ENCODE peak calls at places on chromosomes 2 and 18, in seven cellular contexts. One of them, this sample, is unnamed.

GRCh38 chr2:230658877-230659652 is 53.6 kb upstream of the CAB39 start:
- DNase-seq in fibroblast of lung: no peak
- DNase-seq in AG04449: no peak
- DNase-seq in PC-9: no peak
- DNase-seq in lower leg skin: no peak
- DNase-seq in cardiac muscle cell: no peak
- DNase-seq in astrocyte of the spinal cord: no peak
- DNase-seq in this sample: no peak

GRCh38 chr2:55883339-55883738 is 40.2 kb downstream of the EFEMP1 start:
- DNase-seq in cardiac muscle cell: peak
- DNase-seq in AG04449: no peak
- DNase-seq in fibroblast of lung: peak
- DNase-seq in lower leg skin: no peak
- DNase-seq in PC-9: no peak
- DNase-seq in astrocyte of the spinal cord: no peak
- DNase-seq in this sample: peak

GRCh38 chr18:2654828-2655152 is 736 bp upstream of the SMCHD1 start:
- DNase-seq in AG04449: no peak
- DNase-seq in fibroblast of lung: peak
- DNase-seq in PC-9: no peak
- DNase-seq in lower leg skin: no peak
- DNase-seq in cardiac muscle cell: peak
- DNase-seq in astrocyte of the spinal cord: no peak
- DNase-seq in this sample: no peak

GRCh38 chr2:138365581-138365980 is 136.0 kb upstream of the SPOPL start:
- DNase-seq in cardiac muscle cell: peak
- DNase-seq in astrocyte of the spinal cord: no peak
- DNase-seq in fibroblast of lung: peak
- DNase-seq in lower leg skin: no peak
- DNase-seq in AG04449: no peak
- DNase-seq in PC-9: no peak
- DNase-seq in this sample: peak

GRCh38 chr2:203681978-203682377 is 24.5 kb upstream of the CD28 start:
- DNase-seq in PC-9: no peak
- DNase-seq in cardiac muscle cell: peak
- DNase-seq in astrocyte of the spinal cord: no peak
- DNase-seq in lower leg skin: no peak
- DNase-seq in AG04449: no peak
- DNase-seq in fibroblast of lung: no peak
- DNase-seq in this sample: peak

GRCh38 chr2:189662674-189663226 is 1.5 kb downstream of the ASNSD1 start:
- DNase-seq in lower leg skin: no peak
- DNase-seq in PC-9: no peak
- DNase-seq in AG04449: no peak
- DNase-seq in cardiac muscle cell: no peak
- DNase-seq in astrocyte of the spinal cord: no peak
- DNase-seq in fibroblast of lung: no peak
- DNase-seq in this sample: no peak

GRCh38 chr2:166792808-166793207 is 95.5 kb upstream of the XIRP2 start:
- DNase-seq in lower leg skin: no peak
- DNase-seq in AG04449: no peak
- DNase-seq in astrocyte of the spinal cord: no peak
- DNase-seq in fibroblast of lung: no peak
- DNase-seq in PC-9: no peak
- DNase-seq in cardiac muscle cell: no peak
- DNase-seq in this sample: no peak

GRCh38 chr2:105070010-105070865 is 32.4 kb downstream of the MRPS9 start:
- DNase-seq in cardiac muscle cell: no peak
- DNase-seq in PC-9: no peak
- DNase-seq in fibroblast of lung: no peak
- DNase-seq in lower leg skin: no peak
- DNase-seq in AG04449: no peak
- DNase-seq in astrocyte of the spinal cord: no peak
- DNase-seq in this sample: no peak

GRCh38 chr2:234980476-234981187 is 28.8 kb downstream of the SH3BP4 start:
- DNase-seq in AG04449: no peak
- DNase-seq in astrocyte of the spinal cord: peak
- DNase-seq in cardiac muscle cell: peak
- DNase-seq in PC-9: peak
- DNase-seq in lower leg skin: no peak
- DNase-seq in fibroblast of lung: no peak
- DNase-seq in this sample: peak

GRCh38 chr2:107635883-107636282 is 190.8 kb upstream of the RGPD4 start:
- DNase-seq in AG04449: peak
- DNase-seq in lower leg skin: no peak
- DNase-seq in cardiac muscle cell: peak
- DNase-seq in fibroblast of lung: peak
- DNase-seq in PC-9: no peak
- DNase-seq in astrocyte of the spinal cord: peak
- DNase-seq in this sample: peak

GRCh38 chr18:48022531-48023330 is 92.3 kb upstream of the SMAD2 start:
- DNase-seq in astrocyte of the spinal cord: peak
- DNase-seq in fibroblast of lung: peak
- DNase-seq in lower leg skin: peak
- DNase-seq in AG04449: no peak
- DNase-seq in PC-9: peak
- DNase-seq in cardiac muscle cell: peak
- DNase-seq in this sample: peak

GRCh38 chr2:69089244-69089643 is 76.3 kb downstream of the ANTXR1 start:
- DNase-seq in fibroblast of lung: peak
- DNase-seq in AG04449: no peak
- DNase-seq in lower leg skin: no peak
- DNase-seq in PC-9: peak
- DNase-seq in astrocyte of the spinal cord: no peak
- DNase-seq in cardiac muscle cell: peak
- DNase-seq in this sample: peak

GRCh38 chr2:228039752-228040534 is 141.5 kb downstream of the SPHKAP start:
- DNase-seq in PC-9: no peak
- DNase-seq in lower leg skin: no peak
- DNase-seq in cardiac muscle cell: peak
- DNase-seq in astrocyte of the spinal cord: peak
- DNase-seq in fibroblast of lung: peak
- DNase-seq in AG04449: no peak
- DNase-seq in this sample: peak

GRCh38 chr2:235413084-235413483 is 80.8 kb upstream of the AGAP1 start:
- DNase-seq in astrocyte of the spinal cord: no peak
- DNase-seq in fibroblast of lung: no peak
- DNase-seq in AG04449: no peak
- DNase-seq in cardiac muscle cell: no peak
- DNase-seq in lower leg skin: no peak
- DNase-seq in PC-9: no peak
- DNase-seq in this sample: no peak

GRCh38 chr18:24600076-24600654 is 139.7 kb downstream of the HRH4 start:
- DNase-seq in fibroblast of lung: peak
- DNase-seq in lower leg skin: no peak
- DNase-seq in PC-9: no peak
- DNase-seq in cardiac muscle cell: peak
- DNase-seq in AG04449: no peak
- DNase-seq in astrocyte of the spinal cord: peak
- DNase-seq in this sample: peak

DNA sequence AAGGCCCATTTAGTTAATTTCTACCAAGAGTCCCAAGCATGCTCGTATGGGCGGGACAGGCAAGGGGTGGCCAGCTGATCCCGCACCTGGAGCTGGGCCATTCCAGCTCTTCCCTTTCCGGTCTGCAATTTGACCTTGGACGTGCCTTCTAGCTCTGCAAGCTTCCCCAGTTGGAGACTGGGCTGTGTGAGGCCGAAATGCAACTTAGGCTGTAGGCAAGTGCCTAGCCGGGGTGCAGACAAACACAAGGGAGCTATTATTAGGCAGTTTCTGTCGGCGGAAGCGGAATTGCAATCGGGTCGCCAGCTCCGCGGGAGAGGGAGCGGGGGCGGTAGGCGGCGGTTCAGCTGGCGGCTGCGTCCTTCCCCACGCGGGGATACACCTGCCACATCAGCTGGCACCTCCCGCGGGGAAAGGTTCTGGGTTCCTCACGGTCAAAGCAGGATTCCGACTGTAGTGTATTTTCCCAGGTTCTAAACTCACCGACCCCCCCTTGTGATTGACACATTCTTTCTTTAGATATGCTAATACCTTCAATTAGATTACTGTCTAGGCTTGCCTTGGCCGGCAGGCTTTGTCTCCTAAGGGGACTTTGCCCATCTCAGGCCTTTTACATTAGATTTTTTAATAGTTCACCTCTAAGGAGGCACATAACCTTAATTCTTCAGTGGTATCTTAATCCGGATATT is 17.1 kb upstream of the ZNF532 start:
- DNase-seq in astrocyte of the spinal cord: no peak
- DNase-seq in AG04449: no peak
- DNase-seq in PC-9: no peak
- DNase-seq in fibroblast of lung: no peak
- DNase-seq in cardiac muscle cell: no peak
- DNase-seq in lower leg skin: no peak
- DNase-seq in this sample: no peak
- H3K4me3 ChIP-seq in astrocyte of the spinal cord: no peak
- H3K4me3 ChIP-seq in AG04449: no peak
- H3K4me3 ChIP-seq in PC-9: no peak
- H3K4me3 ChIP-seq in fibroblast of lung: no peak
- H3K4me3 ChIP-seq in cardiac muscle cell: no peak
- H3K4me3 ChIP-seq in lower leg skin: no peak
- H3K4me3 ChIP-seq in this sample: no peak

GRCh38 chr18:75221397-75221796 is 10.8 kb downstream of the TSHZ1 start:
- DNase-seq in lower leg skin: no peak
- DNase-seq in cardiac muscle cell: no peak
- DNase-seq in AG04449: no peak
- DNase-seq in PC-9: no peak
- DNase-seq in fibroblast of lung: no peak
- DNase-seq in astrocyte of the spinal cord: peak
- DNase-seq in this sample: no peak

GRCh38 chr18:75221902-75222301 is 11.3 kb downstream of the TSHZ1 start:
- DNase-seq in PC-9: no peak
- DNase-seq in fibroblast of lung: no peak
- DNase-seq in astrocyte of the spinal cord: peak
- DNase-seq in cardiac muscle cell: no peak
- DNase-seq in lower leg skin: no peak
- DNase-seq in AG04449: no peak
- DNase-seq in this sample: no peak

GRCh38 chr18:75218524-75218923 is 7.9 kb downstream of the TSHZ1 start:
- DNase-seq in astrocyte of the spinal cord: no peak
- DNase-seq in AG04449: no peak
- DNase-seq in lower leg skin: no peak
- DNase-seq in fibroblast of lung: no peak
- DNase-seq in PC-9: no peak
- DNase-seq in cardiac muscle cell: no peak
- DNase-seq in this sample: no peak

GRCh38 chr18:75219684-75220083 is 9.1 kb downstream of the TSHZ1 start:
- DNase-seq in astrocyte of the spinal cord: peak
- DNase-seq in AG04449: no peak
- DNase-seq in cardiac muscle cell: no peak
- DNase-seq in fibroblast of lung: no peak
- DNase-seq in lower leg skin: no peak
- DNase-seq in PC-9: no peak
- DNase-seq in this sample: no peak

GRCh38 chr18:75220786-75221355 is 10.3 kb downstream of the TSHZ1 start:
- DNase-seq in lower leg skin: no peak
- DNase-seq in PC-9: no peak
- DNase-seq in astrocyte of the spinal cord: peak
- DNase-seq in AG04449: no peak
- DNase-seq in cardiac muscle cell: no peak
- DNase-seq in fibroblast of lung: no peak
- DNase-seq in this sample: no peak
- H3K4me3 ChIP-seq in lower leg skin: no peak
- H3K4me3 ChIP-seq in PC-9: no peak
- H3K4me3 ChIP-seq in astrocyte of the spinal cord: no peak
- H3K4me3 ChIP-seq in AG04449: no peak
- H3K4me3 ChIP-seq in cardiac muscle cell: no peak
- H3K4me3 ChIP-seq in fibroblast of lung: no peak
- H3K4me3 ChIP-seq in this sample: no peak

GRCh38 chr2:78982638-78983330 is 42.7 kb upstream of the REG3G start:
- DNase-seq in cardiac muscle cell: no peak
- DNase-seq in astrocyte of the spinal cord: no peak
- DNase-seq in fibroblast of lung: no peak
- DNase-seq in lower leg skin: no peak
- DNase-seq in PC-9: no peak
- DNase-seq in AG04449: no peak
- DNase-seq in this sample: no peak

GRCh38 chr2:78980871-78981270 is 44.6 kb upstream of the REG3G start:
- DNase-seq in lower leg skin: no peak
- DNase-seq in fibroblast of lung: no peak
- DNase-seq in cardiac muscle cell: no peak
- DNase-seq in astrocyte of the spinal cord: no peak
- DNase-seq in AG04449: no peak
- DNase-seq in PC-9: no peak
- DNase-seq in this sample: no peak

GRCh38 chr2:78979380-78980238 is 45.9 kb upstream of the REG3G start:
- DNase-seq in astrocyte of the spinal cord: peak
- DNase-seq in PC-9: no peak
- DNase-seq in cardiac muscle cell: peak
- DNase-seq in AG04449: no peak
- DNase-seq in lower leg skin: no peak
- DNase-seq in fibroblast of lung: peak
- DNase-seq in this sample: peak

GRCh38 chr2:78985558-78985957 is 39.9 kb upstream of the REG3G start:
- DNase-seq in PC-9: no peak
- DNase-seq in astrocyte of the spinal cord: no peak
- DNase-seq in lower leg skin: no peak
- DNase-seq in AG04449: no peak
- DNase-seq in cardiac muscle cell: no peak
- DNase-seq in fibroblast of lung: no peak
- DNase-seq in this sample: no peak

DNA sequence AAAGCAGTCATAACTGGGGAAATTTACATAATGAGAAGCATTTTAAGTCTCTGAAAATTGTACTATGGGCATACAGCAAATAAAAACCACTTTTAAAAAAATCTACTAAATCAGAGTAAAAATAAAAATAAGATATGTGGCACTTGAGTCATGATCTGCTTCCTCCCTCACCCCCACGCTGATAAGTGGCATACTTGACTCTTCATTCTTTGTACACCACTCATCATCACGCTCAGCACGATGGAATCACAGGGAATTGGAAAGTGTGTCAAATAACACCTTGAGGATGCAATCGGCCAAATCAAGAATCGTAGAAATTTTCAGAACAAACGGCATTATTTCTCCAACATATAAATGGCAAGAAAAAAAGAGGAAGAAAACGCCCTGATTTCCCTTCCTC is 41.1 kb upstream of the REG3G start:
- DNase-seq in astrocyte of the spinal cord: no peak
- DNase-seq in cardiac muscle cell: no peak
- DNase-seq in AG04449: no peak
- DNase-seq in lower leg skin: no peak
- DNase-seq in PC-9: no peak
- DNase-seq in fibroblast of lung: no peak
- DNase-seq in this sample: no peak
- H3K4me3 ChIP-seq in astrocyte of the spinal cord: no peak
- H3K4me3 ChIP-seq in cardiac muscle cell: no peak
- H3K4me3 ChIP-seq in AG04449: no peak
- H3K4me3 ChIP-seq in lower leg skin: no peak
- H3K4me3 ChIP-seq in PC-9: no peak
- H3K4me3 ChIP-seq in fibroblast of lung: no peak
- H3K4me3 ChIP-seq in this sample: no peak

DNA sequence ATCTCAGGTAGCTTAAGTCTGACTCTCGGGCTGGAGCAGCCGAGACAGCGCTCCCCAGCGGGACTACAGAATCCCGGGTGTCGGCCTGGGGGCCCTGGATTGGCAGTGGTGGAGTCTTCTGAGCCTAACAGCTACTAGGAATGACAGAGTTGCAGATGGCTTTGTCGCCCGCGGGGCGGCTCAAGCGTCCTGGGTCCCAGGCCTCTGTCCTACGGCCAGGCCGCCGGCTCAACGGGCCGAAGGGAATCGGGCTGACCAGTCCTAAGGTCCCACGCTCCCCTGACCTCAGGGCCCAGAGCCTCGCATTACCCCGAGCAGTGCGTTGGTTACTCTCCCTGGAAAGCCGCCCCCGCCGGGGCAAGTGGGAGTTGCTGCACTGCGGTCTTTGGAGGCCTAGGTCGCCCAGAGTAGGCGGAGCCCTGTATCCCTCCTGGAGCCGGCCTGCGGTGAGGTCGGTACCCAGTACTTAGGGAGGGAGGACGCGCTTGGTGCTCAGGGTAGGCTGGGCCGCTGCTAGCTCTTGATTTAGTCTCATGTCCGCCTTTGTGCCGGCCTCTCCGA is 8.8 kb downstream of the SIX2 start:
- DNase-seq in PC-9: no peak
- DNase-seq in astrocyte of the spinal cord: no peak
- DNase-seq in cardiac muscle cell: peak
- DNase-seq in AG04449: no peak
- DNase-seq in lower leg skin: peak
- DNase-seq in fibroblast of lung: no peak
- DNase-seq in this sample: no peak
- H3K4me3 ChIP-seq in PC-9: no peak
- H3K4me3 ChIP-seq in astrocyte of the spinal cord: no peak
- H3K4me3 ChIP-seq in cardiac muscle cell: peak
- H3K4me3 ChIP-seq in AG04449: no peak
- H3K4me3 ChIP-seq in lower leg skin: no peak
- H3K4me3 ChIP-seq in fibroblast of lung: no peak
- H3K4me3 ChIP-seq in this sample: no peak

This sample was measured in cardiac fibroblast.